ENCODE peak calls at places on chromosomes 3 and 15, in ten cellular contexts. R is RWPE2, B is foreskin fibroblast, P is choroid plexus epithelial cell, X is colonic mucosa, Z is nephron progenitor cell, J is mammary epithelial cell, E is breast epithelium, N is left ventricle myocardium inferior, H is mucosa of descending colon. I is an unnamed sample.

GRCh38 chr3:45084820-45085816 is 59.0 kb downstream of the CLEC3B start:
- DNase-seq in P (peak; percentile 96), J (peak; percentile 61), B (peak; percentile 89), N (no peak), E (no peak), Z (no peak), H (no peak), X (no peak), R (no peak), I (no peak)

GRCh38 chr3:12193485-12194165 is 34.9 kb upstream of the TIMP4 start:
- DNase-seq in P (peak; percentile 99), N (no peak), J (peak; percentile 96), X (peak; percentile 83), Z (no peak), R (peak; percentile 82), B (peak; percentile 98), H (no peak), E (no peak), I (no peak)

GRCh38 chr3:81716870-81717509 is 44.5 kb downstream of the GBE1 start:
- DNase-seq in X (no peak), B (no peak), J (no peak), P (peak; percentile 87), N (peak; percentile 27), E (no peak), Z (peak; percentile 13), H (no peak), R (no peak), I (no peak)

GRCh38 chr3:62873672-62874397 is 1.4 kb downstream of the CADPS start:
- DNase-seq in B (no peak), Z (peak; percentile 72), P (no peak), E (no peak), N (peak; percentile 58), X (peak; percentile 67), J (no peak), H (peak; percentile 76), R (no peak), I (peak; percentile 74)

GRCh38 chr15:98770984-98771383 is 122.6 kb downstream of the IGF1R start:
- DNase-seq in H (no peak), J (no peak), B (no peak), R (no peak), E (no peak), N (no peak), P (no peak), Z (no peak), X (no peak), I (no peak)

GRCh38 chr3:129248286-129248979 is 973 bp upstream of the COPG1 start:
- DNase-seq in N (no peak), E (no peak), H (no peak), B (no peak), J (no peak), Z (no peak), P (no peak), R (no peak), X (no peak), I (no peak)

GRCh38 chr3:106386050-106386449 is 517.2 kb upstream of the CBLB start:
- DNase-seq in X (no peak), Z (no peak), H (no peak), N (no peak), R (no peak), P (no peak), B (no peak), J (no peak), E (no peak), I (no peak)

GRCh38 chr3:44795197-44795596 is 33.6 kb downstream of the KIF15 start:
- DNase-seq in B (peak; percentile 3), P (peak; percentile 33), Z (no peak), R (no peak), X (no peak), H (no peak), E (no peak), N (no peak), J (no peak), I (no peak)

GRCh38 chr15:43776718-43777292 is at the start of gene ELL3:
- DNase-seq in E (peak; percentile 79), Z (peak; percentile 67), P (peak; percentile 52), X (peak; percentile 92), H (peak; percentile 92), R (peak; percentile 90), J (peak; percentile 81), N (peak; percentile 83), B (peak; percentile 65), I (no peak)

DNA sequence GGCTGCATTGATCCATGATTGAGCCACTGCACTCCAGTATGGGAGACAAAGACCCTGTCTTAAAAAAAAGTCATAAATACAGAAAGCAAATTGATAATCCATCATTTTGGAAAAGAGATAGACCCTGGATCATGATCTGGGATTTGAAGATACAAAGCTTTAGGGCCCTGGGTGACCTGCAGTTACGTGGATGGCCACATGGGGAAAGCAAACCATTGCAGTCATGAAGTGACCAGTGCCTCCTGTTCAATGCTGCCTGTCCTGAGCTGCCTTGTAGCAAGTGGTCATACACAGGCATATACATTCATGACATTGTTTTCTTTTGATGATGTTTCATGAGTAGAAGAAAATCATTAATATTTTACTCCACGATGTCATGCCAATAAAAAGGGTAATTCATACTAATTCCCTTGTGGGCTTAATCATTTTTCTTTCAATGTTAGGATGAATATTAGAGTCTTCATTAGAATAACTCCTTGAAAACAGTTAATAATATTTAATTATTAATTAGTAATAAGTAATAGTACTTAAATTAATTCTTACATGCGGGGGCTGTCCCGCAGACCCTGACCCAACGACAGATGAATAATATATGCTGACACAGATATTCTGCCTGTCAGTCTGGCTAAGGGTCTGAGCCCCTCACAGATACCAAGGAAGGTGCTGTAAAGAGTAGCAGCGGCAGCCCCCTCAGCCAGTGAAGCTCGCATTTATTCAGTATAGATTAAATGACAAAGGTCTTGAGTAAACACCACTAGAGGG is 109.0 kb upstream of the UNC13C start:
- DNase-seq in R (no peak), Z (peak; percentile 12), J (no peak), X (no peak), H (no peak), P (no peak), E (no peak), B (no peak), N (no peak), I (no peak)
- TF ChIP-seq CTCF in R (peak; percentile 52), Z (no peak), J (peak; percentile 67), X (no peak), H (no peak), P (peak; percentile 6), E (no peak), B (no peak), N (peak; percentile 11), I (peak; percentile 63)

GRCh38 chr3:160725326-160725725 is 30.7 kb upstream of the PPM1L start:
- DNase-seq in E (no peak), N (no peak), Z (no peak), X (no peak), H (no peak), P (no peak), J (peak; percentile 76), R (no peak), B (no peak), I (no peak)

GRCh38 chr3:160722331-160722730 is 33.7 kb upstream of the PPM1L start:
- DNase-seq in R (no peak), N (no peak), P (no peak), X (no peak), H (no peak), J (no peak), E (no peak), Z (no peak), B (no peak), I (no peak)

GRCh38 chr3:160719710-160720109 is 36.3 kb upstream of the PPM1L start:
- DNase-seq in E (no peak), B (no peak), H (no peak), N (no peak), J (no peak), X (no peak), Z (no peak), P (no peak), R (peak; percentile 54), I (no peak)

DNA sequence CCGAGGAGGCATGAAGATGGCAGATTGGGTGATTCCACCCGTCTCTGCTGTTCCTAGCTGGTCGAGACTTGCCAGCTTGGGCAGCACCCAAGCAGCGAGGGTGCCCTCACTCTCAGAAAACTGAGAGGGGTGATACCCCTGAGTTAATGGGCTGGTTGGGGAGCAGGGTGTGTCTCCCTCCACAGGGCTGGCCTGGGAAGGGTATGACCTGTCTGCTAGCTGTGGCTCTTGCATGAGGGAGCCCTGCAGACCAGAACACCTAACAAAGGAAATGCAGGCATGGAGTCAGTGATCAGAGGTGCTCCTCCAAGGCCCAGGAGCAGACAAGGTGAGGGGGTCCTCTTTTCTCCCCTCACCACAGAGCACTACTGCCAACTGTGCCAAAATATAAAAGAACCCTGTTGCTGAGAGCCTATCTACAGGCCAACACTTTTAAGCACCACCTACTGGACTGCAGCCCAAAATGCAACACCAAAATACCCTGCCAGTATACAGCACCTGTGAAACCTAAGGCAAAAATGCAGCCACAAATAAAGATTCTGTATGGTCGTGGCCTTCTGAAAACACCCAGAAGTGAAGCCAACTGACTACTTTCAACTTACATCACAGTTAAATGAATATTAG is 35.8 kb upstream of the PPM1L start:
- DNase-seq in B (no peak), Z (no peak), N (no peak), E (no peak), J (no peak), P (peak; percentile 15), X (no peak), R (no peak), H (no peak), I (no peak)
- TF ChIP-seq CTCF in B (no peak), Z (no peak), N (peak; percentile 26), E (no peak), J (peak; percentile 33), P (peak; percentile 44), X (no peak), R (no peak), H (no peak), I (no peak)

GRCh38 chr3:194103475-194103874 is 32.5 kb upstream of the HES1 start:
- DNase-seq in N (no peak), X (no peak), B (no peak), P (no peak), R (no peak), J (peak; percentile 17), Z (no peak), H (no peak), E (no peak), I (no peak)
- TF ChIP-seq CTCF in N (no peak), X (no peak), B (no peak), P (no peak), R (no peak), J (no peak), Z (no peak), H (no peak), E (no peak), I (no peak)

GRCh38 chr3:189513281-189514151 is 117.7 kb upstream of the TP63 start:
- DNase-seq in X (peak; percentile 64), P (no peak), J (peak; percentile 68), H (peak; percentile 35), E (no peak), Z (no peak), R (peak; percentile 68), B (no peak), N (no peak), I (no peak)

GRCh38 chr3:189512824-189513223 is 118.4 kb upstream of the TP63 start:
- DNase-seq in E (no peak), X (no peak), R (no peak), Z (no peak), P (no peak), B (no peak), H (no peak), J (no peak), N (no peak), I (no peak)

GRCh38 chr3:189515916-189516531 is 115.2 kb upstream of the TP63 start:
- DNase-seq in X (no peak), B (no peak), Z (no peak), H (no peak), R (no peak), E (no peak), N (no peak), P (no peak), J (no peak), I (no peak)

GRCh38 chr3:189508784-189509489 is 122.3 kb upstream of the TP63 start:
- DNase-seq in B (no peak), N (no peak), X (no peak), H (no peak), P (no peak), E (no peak), J (peak; percentile 31), R (no peak), Z (no peak), I (no peak)

GRCh38 chr3:189512039-189512438 is 119.2 kb upstream of the TP63 start:
- DNase-seq in B (no peak), R (no peak), P (no peak), H (no peak), N (no peak), X (no peak), Z (no peak), E (no peak), J (no peak), I (no peak)
- TF ChIP-seq CTCF in B (no peak), R (no peak), P (no peak), H (no peak), N (no peak), X (no peak), Z (no peak), E (no peak), J (no peak), I (no peak)